ENCODE peak calls at places on chromosomes 6 and 20, in eight cellular contexts. One of them, this sample, is unnamed.

GRCh38 chr20:49867453-49868215 is 47.7 kb downstream of the SPATA2 start:
- DNase-seq in AG04450: no peak
- DNase-seq in sigmoid colon: no peak
- DNase-seq in neural crest cell: no peak
- DNase-seq in endothelial cell: no peak
- DNase-seq in stomach: no peak
- DNase-seq in left lung: no peak
- DNase-seq in CD8-positive, alpha-beta T cell: peak; percentile 5
- DNase-seq in this sample: no peak

GRCh38 chr6:82118150-82118562 is 129.4 kb downstream of the IBTK start:
- DNase-seq in AG04450: no peak
- DNase-seq in sigmoid colon: no peak
- DNase-seq in neural crest cell: no peak
- DNase-seq in endothelial cell: no peak
- DNase-seq in stomach: no peak
- DNase-seq in left lung: no peak
- DNase-seq in CD8-positive, alpha-beta T cell: no peak
- DNase-seq in this sample: no peak

GRCh38 chr20:36093025-36093803 is 61.3 kb upstream of the EPB41L1 start:
- DNase-seq in AG04450: no peak
- DNase-seq in sigmoid colon: peak; percentile 70
- DNase-seq in neural crest cell: no peak
- DNase-seq in endothelial cell: peak; percentile 14
- DNase-seq in stomach: peak; percentile 83
- DNase-seq in left lung: peak; percentile 86
- DNase-seq in CD8-positive, alpha-beta T cell: peak; percentile 54
- DNase-seq in this sample: peak; percentile 30

GRCh38 chr6:125020385-125020784 is 58.1 kb downstream of the RNF217 start:
- DNase-seq in AG04450: no peak
- DNase-seq in sigmoid colon: no peak
- DNase-seq in neural crest cell: no peak
- DNase-seq in endothelial cell: no peak
- DNase-seq in stomach: no peak
- DNase-seq in left lung: no peak
- DNase-seq in CD8-positive, alpha-beta T cell: no peak
- DNase-seq in this sample: no peak

GRCh38 chr20:17613328-17614175 is 43.7 kb downstream of the DSTN start:
- DNase-seq in AG04450: no peak
- DNase-seq in sigmoid colon: peak; percentile 80
- DNase-seq in neural crest cell: no peak
- DNase-seq in endothelial cell: no peak
- DNase-seq in stomach: peak; percentile 26
- DNase-seq in left lung: peak; percentile 78
- DNase-seq in CD8-positive, alpha-beta T cell: no peak
- DNase-seq in this sample: no peak

GRCh38 chr20:44642203-44643153 is 9.0 kb downstream of the ADA start:
- DNase-seq in AG04450: peak; percentile 58
- DNase-seq in sigmoid colon: peak; percentile 90
- DNase-seq in neural crest cell: no peak
- DNase-seq in endothelial cell: peak; percentile 57
- DNase-seq in stomach: peak; percentile 74
- DNase-seq in left lung: no peak
- DNase-seq in CD8-positive, alpha-beta T cell: peak; percentile 66
- DNase-seq in this sample: no peak

GRCh38 chr6:43972915-43973304 is 154.3 kb downstream of the MRPL14 start:
- DNase-seq in AG04450: peak; percentile 80
- DNase-seq in sigmoid colon: peak; percentile 91
- DNase-seq in neural crest cell: no peak
- DNase-seq in endothelial cell: no peak
- DNase-seq in stomach: peak; percentile 81
- DNase-seq in left lung: no peak
- DNase-seq in CD8-positive, alpha-beta T cell: no peak
- DNase-seq in this sample: no peak

GRCh38 chr6:137845460-137845859 is 21.6 kb upstream of the TNFAIP3 start:
- DNase-seq in AG04450: no peak
- DNase-seq in sigmoid colon: no peak
- DNase-seq in neural crest cell: no peak
- DNase-seq in endothelial cell: no peak
- DNase-seq in stomach: no peak
- DNase-seq in left lung: no peak
- DNase-seq in CD8-positive, alpha-beta T cell: no peak
- DNase-seq in this sample: no peak

GRCh38 chr20:63873477-63873971 is 8.5 kb downstream of the TPD52L2 start:
- DNase-seq in AG04450: peak; percentile 39
- DNase-seq in sigmoid colon: peak; percentile 82
- DNase-seq in neural crest cell: no peak
- DNase-seq in endothelial cell: no peak
- DNase-seq in stomach: no peak
- DNase-seq in left lung: peak; percentile 87
- DNase-seq in CD8-positive, alpha-beta T cell: no peak
- DNase-seq in this sample: no peak

GRCh38 chr20:38881806-38882440 is 44.3 kb upstream of the FAM83D start:
- DNase-seq in AG04450: no peak
- DNase-seq in sigmoid colon: no peak
- DNase-seq in neural crest cell: no peak
- DNase-seq in endothelial cell: no peak
- DNase-seq in stomach: no peak
- DNase-seq in left lung: no peak
- DNase-seq in CD8-positive, alpha-beta T cell: no peak
- DNase-seq in this sample: no peak

GRCh38 chr20:57882451-57883161 is 172.8 kb upstream of the PMEPA1 start:
- DNase-seq in AG04450: no peak
- DNase-seq in sigmoid colon: peak; percentile 40
- DNase-seq in neural crest cell: no peak
- DNase-seq in endothelial cell: no peak
- DNase-seq in stomach: no peak
- DNase-seq in left lung: no peak
- DNase-seq in CD8-positive, alpha-beta T cell: peak; percentile 39
- DNase-seq in this sample: no peak
- TF ChIP-seq CTCF in AG04450: no peak
- TF ChIP-seq CTCF in sigmoid colon: no peak
- TF ChIP-seq CTCF in neural crest cell: no peak
- TF ChIP-seq CTCF in endothelial cell: no peak
- TF ChIP-seq CTCF in stomach: no peak
- TF ChIP-seq CTCF in left lung: no peak
- TF ChIP-seq CTCF in CD8-positive, alpha-beta T cell: no peak
- TF ChIP-seq CTCF in this sample: no peak

GRCh38 chr6:40227735-40228134 is 293.5 kb upstream of the MOCS1 start:
- DNase-seq in AG04450: no peak
- DNase-seq in sigmoid colon: no peak
- DNase-seq in neural crest cell: no peak
- DNase-seq in endothelial cell: no peak
- DNase-seq in stomach: no peak
- DNase-seq in left lung: no peak
- DNase-seq in CD8-positive, alpha-beta T cell: no peak
- DNase-seq in this sample: no peak

GRCh38 chr6:40232698-40233097 is 298.4 kb upstream of the MOCS1 start:
- DNase-seq in AG04450: no peak
- DNase-seq in sigmoid colon: no peak
- DNase-seq in neural crest cell: no peak
- DNase-seq in endothelial cell: no peak
- DNase-seq in stomach: no peak
- DNase-seq in left lung: no peak
- DNase-seq in CD8-positive, alpha-beta T cell: no peak
- DNase-seq in this sample: no peak
- TF ChIP-seq CTCF in AG04450: no peak
- TF ChIP-seq CTCF in sigmoid colon: no peak
- TF ChIP-seq CTCF in neural crest cell: no peak
- TF ChIP-seq CTCF in endothelial cell: no peak
- TF ChIP-seq CTCF in stomach: no peak
- TF ChIP-seq CTCF in left lung: no peak
- TF ChIP-seq CTCF in CD8-positive, alpha-beta T cell: no peak
- TF ChIP-seq CTCF in this sample: no peak

DNA sequence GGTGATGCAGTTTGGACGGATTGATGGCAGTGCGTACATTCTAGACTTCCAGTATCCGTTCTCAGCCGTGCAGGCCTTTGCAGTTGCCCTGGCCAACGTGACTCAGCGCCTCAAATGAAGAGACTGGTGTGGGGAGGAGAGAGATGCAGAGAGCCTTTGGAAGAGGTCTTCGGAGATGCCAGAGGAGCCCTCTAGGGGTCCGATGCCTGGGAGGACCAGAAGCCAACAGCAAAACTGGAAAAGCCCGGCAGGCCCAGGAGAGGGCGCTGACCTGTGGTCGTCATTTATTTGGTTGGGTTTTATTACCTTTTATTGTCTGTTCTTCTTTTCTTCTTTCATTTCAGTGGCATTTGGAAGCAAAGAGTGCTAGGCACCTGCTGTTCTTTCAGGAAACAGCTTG is 53.3 kb upstream of the TMEM181 start:
- DNase-seq in AG04450: no peak
- DNase-seq in sigmoid colon: no peak
- DNase-seq in neural crest cell: peak; percentile 11
- DNase-seq in endothelial cell: peak; percentile 62
- DNase-seq in stomach: no peak
- DNase-seq in left lung: no peak
- DNase-seq in CD8-positive, alpha-beta T cell: peak; percentile 34
- DNase-seq in this sample: no peak
- TF ChIP-seq CTCF in AG04450: peak; percentile 46
- TF ChIP-seq CTCF in sigmoid colon: no peak
- TF ChIP-seq CTCF in neural crest cell: peak; percentile 52
- TF ChIP-seq CTCF in endothelial cell: peak; percentile 58
- TF ChIP-seq CTCF in stomach: no peak
- TF ChIP-seq CTCF in left lung: no peak
- TF ChIP-seq CTCF in CD8-positive, alpha-beta T cell: no peak
- TF ChIP-seq CTCF in this sample: no peak

DNA sequence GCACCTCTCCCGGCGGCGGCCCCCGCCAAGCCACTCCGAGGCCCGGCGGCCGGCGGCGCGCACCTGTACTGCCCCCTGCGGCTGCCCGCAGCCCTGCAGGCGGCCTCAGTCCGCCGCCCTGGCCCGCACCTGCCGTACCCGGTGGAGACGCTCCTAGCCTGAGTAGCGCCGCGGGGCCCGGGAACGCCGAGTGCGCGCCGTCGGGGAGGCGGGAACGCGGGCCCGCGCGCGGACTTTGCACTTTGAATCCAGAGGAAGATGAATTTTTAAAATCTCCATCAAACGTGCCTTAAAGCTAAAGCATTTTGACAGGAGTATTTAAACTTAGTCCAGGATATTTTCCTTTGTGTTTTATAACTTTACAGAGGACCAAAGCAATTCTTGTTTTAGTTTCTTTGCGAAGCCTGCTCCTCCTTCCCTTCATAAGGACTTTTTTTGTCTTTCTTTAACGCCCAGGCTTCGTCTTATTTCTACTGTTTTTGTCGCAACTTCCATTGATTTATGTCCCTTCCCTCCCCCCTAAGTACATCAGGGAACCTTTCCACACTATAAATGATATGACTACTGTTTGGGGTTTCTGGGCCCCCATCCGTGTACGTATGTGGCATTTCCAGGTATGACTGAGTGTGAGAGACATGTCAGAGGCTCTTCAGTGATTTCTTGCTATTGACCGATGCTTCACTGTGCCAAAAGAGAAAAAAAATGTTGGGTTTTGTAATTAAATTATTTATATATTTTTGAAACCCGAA is 2.0 kb downstream of the FOXQ1 start:
- DNase-seq in AG04450: no peak
- DNase-seq in sigmoid colon: no peak
- DNase-seq in neural crest cell: no peak
- DNase-seq in endothelial cell: peak; percentile 71
- DNase-seq in stomach: peak; percentile 75
- DNase-seq in left lung: peak; percentile 87
- DNase-seq in CD8-positive, alpha-beta T cell: no peak
- DNase-seq in this sample: no peak
- TF ChIP-seq CTCF in AG04450: no peak
- TF ChIP-seq CTCF in sigmoid colon: no peak
- TF ChIP-seq CTCF in neural crest cell: peak; percentile 66
- TF ChIP-seq CTCF in endothelial cell: peak; percentile 74
- TF ChIP-seq CTCF in stomach: no peak
- TF ChIP-seq CTCF in left lung: peak; percentile 48
- TF ChIP-seq CTCF in CD8-positive, alpha-beta T cell: no peak
- TF ChIP-seq CTCF in this sample: no peak

DNA sequence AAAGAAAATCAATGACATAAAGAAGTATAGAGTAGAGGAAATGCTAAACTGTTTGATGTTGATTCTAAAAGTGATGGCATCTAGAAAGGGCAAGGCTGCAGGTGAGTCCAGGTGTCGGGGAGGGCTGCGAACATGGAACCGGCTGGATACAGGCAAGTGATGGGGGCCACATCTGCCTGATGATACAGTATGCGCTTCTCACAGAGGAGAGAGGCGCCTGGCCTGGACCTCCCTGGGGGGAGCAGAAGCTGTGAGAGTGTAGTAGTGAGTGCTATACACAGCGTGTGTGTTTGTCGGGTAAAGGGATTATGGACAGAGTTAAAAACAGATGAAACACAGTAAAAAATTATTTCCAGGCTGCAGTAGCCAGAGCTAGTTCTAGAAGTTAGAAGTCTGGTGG is 195.9 kb upstream of the ARG1 start:
- DNase-seq in AG04450: no peak
- DNase-seq in sigmoid colon: no peak
- DNase-seq in neural crest cell: no peak
- DNase-seq in endothelial cell: no peak
- DNase-seq in stomach: no peak
- DNase-seq in left lung: no peak
- DNase-seq in CD8-positive, alpha-beta T cell: no peak
- DNase-seq in this sample: no peak
- TF ChIP-seq CTCF in AG04450: no peak
- TF ChIP-seq CTCF in sigmoid colon: no peak
- TF ChIP-seq CTCF in neural crest cell: no peak
- TF ChIP-seq CTCF in endothelial cell: no peak
- TF ChIP-seq CTCF in stomach: no peak
- TF ChIP-seq CTCF in left lung: no peak
- TF ChIP-seq CTCF in CD8-positive, alpha-beta T cell: no peak
- TF ChIP-seq CTCF in this sample: no peak

GRCh38 chr6:40672118-40672517 is 85.0 kb upstream of the LRFN2 start:
- DNase-seq in AG04450: no peak
- DNase-seq in sigmoid colon: no peak
- DNase-seq in neural crest cell: no peak
- DNase-seq in endothelial cell: no peak
- DNase-seq in stomach: no peak
- DNase-seq in left lung: no peak
- DNase-seq in CD8-positive, alpha-beta T cell: no peak
- DNase-seq in this sample: no peak
- TF ChIP-seq CTCF in AG04450: no peak
- TF ChIP-seq CTCF in sigmoid colon: no peak
- TF ChIP-seq CTCF in neural crest cell: no peak
- TF ChIP-seq CTCF in endothelial cell: no peak
- TF ChIP-seq CTCF in stomach: peak; percentile 15
- TF ChIP-seq CTCF in left lung: no peak
- TF ChIP-seq CTCF in CD8-positive, alpha-beta T cell: no peak
- TF ChIP-seq CTCF in this sample: no peak

This sample was measured in activated B cell treated with CpG ODN at 0.5 μM for 24 hours.